ENCODE peak calls at places on chromosomes 11 and 22, in five cellular contexts. A is H9, W is trophoblast cell, P is IMR-90, M is neuronal stem cell. G is an unnamed sample.

GRCh38 chr11:115498354-115498753 is 5.9 kb downstream of the CADM1 start:
- DNase-seq in A (no peak), W (no peak), P (no peak), M (no peak), G (no peak)

GRCh38 chr11:74390697-74391096 is 7.5 kb downstream of the PGM2L1 start:
- DNase-seq in A (no peak), W (no peak), P (no peak), M (no peak), G (no peak)

GRCh38 chr11:96055706-96056387 is 131.9 kb upstream of the MTMR2 start:
- DNase-seq in A (no peak), W (no peak), P (peak; percentile 62), M (peak; percentile 6), G (peak; percentile 54)

GRCh38 chr11:94794287-94795168 is 26.4 kb downstream of the AMOTL1 start:
- DNase-seq in A (no peak), W (no peak), P (peak; percentile 99), M (no peak), G (peak; percentile 93)

GRCh38 chr11:117191680-117192400 is 7.3 kb upstream of the TAGLN start:
- DNase-seq in A (no peak), W (no peak), P (no peak), M (no peak), G (no peak)

GRCh38 chr11:128715691-128716153 is 21.9 kb downstream of the FLI1 start:
- DNase-seq in A (no peak), W (no peak), P (peak; percentile 40), M (no peak), G (peak; percentile 73)

GRCh38 chr11:83818349-83818748 is 532.2 kb upstream of the CCDC90B start:
- DNase-seq in A (no peak), W (no peak), P (peak; percentile 69), M (no peak), G (peak; percentile 26)

GRCh38 chr11:9745411-9746211 is 81.7 kb downstream of the SWAP70 start:
- DNase-seq in A (no peak), W (no peak), P (no peak), M (no peak), G (no peak)

GRCh38 chr11:116232364-116232801 is 540.4 kb downstream of the BUD13 start:
- DNase-seq in A (no peak), W (no peak), P (no peak), M (no peak), G (no peak)

GRCh38 chr11:66042227-66043007 is 6.5 kb downstream of the GAL3ST3 start:
- DNase-seq in A (no peak), W (no peak), P (no peak), M (no peak), G (no peak)

GRCh38 chr11:31830406-31830805 is 19.3 kb upstream of the PAX6 start:
- DNase-seq in A (no peak), W (no peak), P (no peak), M (no peak), G (no peak)

GRCh38 chr11:30172872-30173271 is 57.9 kb upstream of the FSHB start:
- DNase-seq in A (no peak), W (no peak), P (no peak), M (no peak), G (no peak)

GRCh38 chr11:18696638-18697225 is 1.8 kb upstream of the TMEM86A start:
- DNase-seq in A (no peak), W (no peak), P (peak; percentile 57), M (no peak), G (peak; percentile 19)

GRCh38 chr22:20550851-20551744 is 43.7 kb downstream of the MED15 start:
- DNase-seq in A (peak; percentile 72), W (no peak), P (peak; percentile 78), M (no peak), G (peak; percentile 80)

GRCh38 chr11:16977136-16978020 is 36.8 kb downstream of the PLEKHA7 start:
- DNase-seq in A (no peak), W (no peak), P (no peak), M (no peak), G (no peak)

GRCh38 chr11:120603071-120603470 is 91.5 kb downstream of the GRIK4 start:
- DNase-seq in A (no peak), W (no peak), P (no peak), M (no peak), G (no peak)

GRCh38 chr11:34251640-34251980 is 106.2 kb downstream of the ABTB2 start:
- DNase-seq in A (no peak), W (no peak), P (peak; percentile 42), M (no peak), G (no peak)

GRCh38 chr11:43515090-43515489 is 156.4 kb downstream of the TTC17 start:
- DNase-seq in A (peak; percentile 72), W (no peak), P (no peak), M (no peak), G (no peak)

GRCh38 chr22:33329398-33329797 is 271.2 kb upstream of the SYN3 start:
- DNase-seq in A (no peak), W (no peak), P (no peak), M (no peak), G (no peak)

GRCh38 chr22:33819743-33820142 is 100.5 kb downstream of the LARGE1 start:
- DNase-seq in A (no peak), W (no peak), P (no peak), M (no peak), G (no peak)

GRCh38 chr11:11579012-11579755 is 42.6 kb downstream of the GALNT18 start:
- DNase-seq in A (peak; percentile 28), W (no peak), P (no peak), M (no peak), G (no peak)

GRCh38 chr11:70942593-70942992 is 309.8 kb downstream of the SHANK2 start:
- DNase-seq in A (no peak), W (no peak), P (no peak), M (no peak), G (no peak)

GRCh38 chr11:79412761-79413160 is 28.1 kb downstream of the TENM4 start:
- DNase-seq in A (no peak), W (no peak), P (peak; percentile 18), M (no peak), G (no peak)

GRCh38 chr11:113446112-113446511 is 29.1 kb downstream of the DRD2 start:
- DNase-seq in A (no peak), W (no peak), P (no peak), M (no peak), G (peak; percentile 44)

GRCh38 chr11:82718307-82718706 is 15.4 kb downstream of the FAM181B start:
- DNase-seq in A (peak; percentile 50), W (no peak), P (peak; percentile 49), M (peak; percentile 57), G (peak; percentile 49)

GRCh38 chr11:69560141-69560790 is 78.8 kb downstream of the LINC01488 start:
- DNase-seq in A (no peak), W (no peak), P (no peak), M (no peak), G (no peak)

GRCh38 chr11:57547854-57548377 is 10.5 kb downstream of the SMTNL1 start:
- DNase-seq in A (no peak), W (peak; percentile 77), P (no peak), M (no peak), G (no peak)

GRCh38 chr11:35617687-35618496 is at the start of gene FJX1:
- DNase-seq in A (peak; percentile 84), W (peak; percentile 52), P (peak; percentile 95), M (peak; percentile 85), G (peak; percentile 95)

GRCh38 chr22:48340727-48341709 is 1486.7 kb downstream of the BRD1 start:
- DNase-seq in A (no peak), W (no peak), P (no peak), M (no peak), G (no peak)
- H4K91ac ChIP-seq in A (no peak overlapping the region), W (no peak overlapping the region), P (no peak overlapping the region), M (no peak overlapping the region), G (no peak overlapping the region)

GRCh38 chr11:130002352-130002845 is at the start of gene PRDM10:
- DNase-seq in A (peak; percentile 82), W (peak; percentile 75), P (peak; percentile 87), M (peak; percentile 95), G (peak; percentile 94)

GRCh38 chr11:130003717-130004001 is 1.0 kb upstream of the PRDM10 start:
- DNase-seq in A (no peak), W (no peak), P (no peak), M (no peak), G (no peak)

GRCh38 chr11:130001491-130002351 is 914 bp downstream of the PRDM10 start:
- DNase-seq in A (peak; percentile 48), W (peak; percentile 7), P (peak; percentile 25), M (peak; percentile 30), G (peak; percentile 37)

GRCh38 chr11:130000552-130001176 is 2.0 kb downstream of the PRDM10 start:
- DNase-seq in A (no peak), W (no peak), P (no peak), M (no peak), G (no peak)

GRCh38 chr11:130002846-130003716 is 446 bp upstream of the PRDM10 start:
- DNase-seq in A (peak; percentile 91), W (peak; percentile 95), P (peak; percentile 98), M (peak; percentile 97), G (peak; percentile 100)
- H4K91ac ChIP-seq in A (no peak overlapping the region), W (peak overlapping the region; percentile 100), P (peak overlapping the region; percentile 100), M (no peak overlapping the region), G (peak overlapping the region; percentile 93)

DNA sequence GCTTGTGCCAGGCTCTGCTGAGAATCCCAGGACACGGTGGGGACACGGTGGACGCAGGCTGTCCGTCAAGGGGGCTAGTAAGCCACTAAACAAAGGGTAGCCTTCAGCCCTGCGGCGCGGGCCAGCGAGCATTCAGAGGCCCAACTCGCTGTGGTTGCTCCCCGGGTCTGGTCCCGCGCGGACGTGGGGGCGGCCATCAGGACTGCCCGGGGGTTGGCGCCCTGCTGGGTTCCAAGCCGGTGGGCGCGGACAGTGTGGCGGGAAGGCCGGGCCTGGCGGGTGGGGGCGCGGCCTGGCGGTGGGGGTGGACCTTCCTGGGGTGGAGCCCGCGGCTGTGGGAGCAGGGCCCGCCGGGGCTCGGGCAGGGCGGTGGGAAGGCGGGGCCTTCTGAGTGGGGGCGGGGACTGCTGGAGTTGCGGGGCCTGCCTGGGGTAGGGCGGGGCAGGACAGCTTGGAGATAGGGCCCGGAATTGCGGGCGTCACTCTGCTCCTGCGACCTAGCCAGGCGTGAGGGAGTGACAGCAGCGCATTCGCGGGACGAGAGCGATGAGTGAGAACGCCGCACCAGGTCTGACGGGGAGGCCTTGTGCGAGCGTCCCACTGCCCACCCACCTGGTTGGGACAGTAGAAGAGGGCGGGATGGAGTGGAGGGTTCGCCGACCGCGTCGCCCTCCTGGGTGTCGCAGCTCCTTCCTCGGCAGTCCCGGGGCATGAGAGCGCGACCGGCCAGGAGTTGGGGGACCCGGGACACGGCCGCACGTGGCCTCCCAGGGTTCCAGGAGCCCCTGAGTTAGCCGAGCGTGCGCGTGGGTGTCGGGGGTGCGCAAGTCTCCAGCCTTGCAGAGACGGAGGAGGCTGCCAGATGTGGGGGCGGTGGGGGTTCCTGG is at the start of gene SERHL2:
- DNase-seq in A (peak; percentile 98), W (peak; percentile 77), P (peak; percentile 55), M (peak; percentile 78), G (peak; percentile 79)
- H4K91ac ChIP-seq in A (no peak within 1 kb of the TSS), W (peak within 1 kb of the TSS; percentile 49), P (peak within 1 kb of the TSS; percentile 70), M (no peak within 1 kb of the TSS), G (peak within 1 kb of the TSS; percentile 89)

GRCh38 chr22:44797181-44797720 is 44.9 kb downstream of the ARHGAP8 start:
- DNase-seq in A (no peak), W (no peak), P (no peak), M (no peak), G (no peak)

GRCh38 chr22:44793106-44793505 is 40.7 kb downstream of the ARHGAP8 start:
- DNase-seq in A (no peak), W (no peak), P (no peak), M (no peak), G (no peak)

GRCh38 chr22:44799077-44799931 is 46.9 kb downstream of the ARHGAP8 start:
- DNase-seq in A (no peak), W (no peak), P (no peak), M (no peak), G (no peak)

GRCh38 chr22:44793506-44794225 is 41.3 kb downstream of the ARHGAP8 start:
- DNase-seq in A (no peak), W (no peak), P (no peak), M (no peak), G (no peak)

GRCh38 chr22:44795701-44796630 is 43.6 kb downstream of the ARHGAP8 start:
- DNase-seq in A (peak; percentile 52), W (no peak), P (no peak), M (no peak), G (no peak)
- H4K91ac ChIP-seq in A (no peak overlapping the region), W (no peak overlapping the region), P (no peak overlapping the region), M (peak overlapping the region; percentile 73), G (no peak overlapping the region)